ENCODE peak calls at places on chromosomes 5 and 9, in nine cellular contexts. I is HEK293T; Q is endothelial cell of umbilical vein; H is ELF-1; C is activated T-helper 1 cell treated with Interleukin-2 at 50 U/mL for 16 hours; T is activated B cell treated with CpG ODN at 0.5 μM for 24 hours; M is BJ; N is AG10803; A is activated CD8-positive, alpha-beta memory T cell treated with anti-CD3 and anti-CD28 coated beads, Interleukin-2, amount 50 U/mL, for 48 hours. B is an unnamed sample.

GRCh38 chr5:54021413-54022155 is 288.8 kb downstream of the ARL15 start:
- DNase-seq in Q (peak; percentile 7), H (no peak), C (no peak), A (no peak), M (no peak), N (peak; percentile 49), T (no peak), I (no peak), B (peak; percentile 23)

GRCh38 chr9:4371108-4371507 is 71.2 kb upstream of the GLIS3 start:
- DNase-seq in Q (peak; percentile 13), I (no peak), C (no peak), T (no peak), N (peak; percentile 84), M (peak; percentile 39), A (no peak), H (peak; percentile 27), B (peak; percentile 78)

GRCh38 chr5:99141534-99142135 is 212.8 kb upstream of the CHD1 start:
- DNase-seq in T (no peak), H (no peak), Q (no peak), A (no peak), M (no peak), C (no peak), I (no peak), N (no peak), B (no peak)

GRCh38 chr5:78221964-78222451 is 72.5 kb downstream of the AP3B1 start:
- DNase-seq in M (no peak), T (peak; percentile 47), A (no peak), Q (no peak), I (peak; percentile 14), H (peak; percentile 30), N (peak; percentile 60), C (no peak), B (peak; percentile 5)

GRCh38 chr5:17252543-17252942 is 35.1 kb downstream of the BASP1 start:
- DNase-seq in C (no peak), T (no peak), H (no peak), Q (peak; percentile 50), A (no peak), N (no peak), I (no peak), M (no peak), B (no peak)

GRCh38 chr5:76704131-76704663 is 11.7 kb upstream of the F2R start:
- DNase-seq in M (no peak), T (no peak), N (no peak), I (no peak), A (no peak), Q (peak; percentile 89), H (no peak), C (no peak), B (no peak)

GRCh38 chr5:32231929-32232328 is 57.8 kb upstream of the GOLPH3 start:
- DNase-seq in A (no peak), I (no peak), M (no peak), C (no peak), N (no peak), H (peak; percentile 77), Q (no peak), T (no peak), B (no peak)

GRCh38 chr5:62093981-62094380 is 212.0 kb upstream of the KIF2A start:
- DNase-seq in N (peak; percentile 27), A (no peak), Q (peak; percentile 22), C (no peak), H (peak; percentile 35), M (no peak), I (peak; percentile 67), T (no peak), B (peak; percentile 30)

GRCh38 chr5:33313150-33313549 is 127.6 kb upstream of the TARS1 start:
- DNase-seq in A (no peak), M (peak; percentile 71), C (no peak), I (no peak), H (no peak), Q (peak; percentile 60), T (no peak), N (peak; percentile 81), B (no peak)

GRCh38 chr5:32455311-32455710 is 10.8 kb upstream of the ZFR start:
- DNase-seq in C (no peak), Q (no peak), T (no peak), I (no peak), A (no peak), H (no peak), N (no peak), M (no peak), B (no peak)

GRCh38 chr5:171697591-171698102 is 88.0 kb upstream of the SMIM23 start:
- DNase-seq in H (no peak), Q (no peak), A (no peak), C (no peak), I (no peak), M (no peak), N (no peak), T (no peak), B (no peak)

GRCh38 chr5:40141418-40141817 is 538.3 kb upstream of the PTGER4 start:
- DNase-seq in Q (no peak), I (no peak), H (no peak), C (no peak), A (no peak), M (no peak), N (no peak), T (no peak), B (no peak)

GRCh38 chr9:127583605-127584053 is 28.4 kb upstream of the STXBP1 start:
- DNase-seq in T (no peak), Q (peak; percentile 78), H (no peak), C (no peak), A (no peak), M (no peak), N (peak; percentile 77), I (no peak), B (no peak)

GRCh38 chr5:79183011-79183410 is 52.9 kb upstream of the JMY start:
- DNase-seq in N (no peak), T (no peak), M (no peak), H (no peak), A (no peak), I (no peak), C (no peak), Q (no peak), B (no peak)

GRCh38 chr9:113393281-113393680 is 7.8 kb downstream of the ALAD start:
- DNase-seq in T (no peak), Q (no peak), A (no peak), N (no peak), H (no peak), C (no peak), M (no peak), I (no peak), B (no peak)

B was measured in GM03348.